ENCODE peak calls at places on chromosome 18, in four cellular contexts. I is transverse colon, W is sigmoid colon, O is HepG2. S is an unnamed sample.

GRCh38 chr18:61643884-61644647 is 248.7 kb downstream of the RNF152 start:
- DNase-seq in W (no peak), I (no peak), O (no peak), S (no peak)

GRCh38 chr18:48947102-48947501 is 3.7 kb downstream of the SMAD7 start:
- DNase-seq in W (no peak), I (no peak), O (no peak), S (no peak)

GRCh38 chr18:29779096-29779495 is 1263.4 kb downstream of the DSC3 start:
- DNase-seq in W (no peak), O (no peak), I (no peak), S (no peak)

GRCh38 chr18:23547806-23548205 is 38.5 kb downstream of the NPC1 start:
- DNase-seq in O (peak; percentile 35), W (no peak), I (no peak), S (no peak)

GRCh38 chr18:48667276-48668254 is 128.7 kb downstream of the CTIF start:
- DNase-seq in I (no peak), O (peak; percentile 23), W (no peak), S (no peak)

GRCh38 chr18:33835419-33835818 is 257.4 kb downstream of the ASXL3 start:
- DNase-seq in I (no peak), O (no peak), W (no peak), S (no peak)

GRCh38 chr18:44771957-44772917 is 91.5 kb downstream of the SETBP1 start:
- DNase-seq in W (peak; percentile 74), O (peak; percentile 85), I (peak; percentile 46), S (no peak)

GRCh38 chr18:54720590-54720989 is 107.7 kb upstream of the RAB27B start:
- DNase-seq in O (no peak), I (no peak), W (no peak), S (no peak)

GRCh38 chr18:25826377-25826776 is 264.0 kb downstream of the SS18 start:
- DNase-seq in I (no peak), W (no peak), O (no peak), S (no peak)

GRCh38 chr18:48973731-48974130 is 23.0 kb upstream of the SMAD7 start:
- DNase-seq in I (peak; percentile 39), W (no peak), O (no peak), S (no peak)

GRCh38 chr18:13163167-13163927 is 55.2 kb upstream of the LDLRAD4 start:
- DNase-seq in O (no peak), I (no peak), W (no peak), S (no peak)

GRCh38 chr18:944440-944839 is 39.8 kb downstream of the ADCYAP1 start:
- DNase-seq in I (no peak), W (no peak), O (no peak), S (no peak)

GRCh38 chr18:33210575-33211189 is 229.8 kb downstream of the CCDC178 start:
- DNase-seq in W (no peak), O (peak; percentile 3), I (no peak), S (no peak)

GRCh38 chr18:39761273-39761672 is 2193.8 kb upstream of the PIK3C3 start:
- DNase-seq in I (no peak), W (no peak), O (no peak), S (no peak)

GRCh38 chr18:62769216-62769615 is 53.9 kb downstream of the PHLPP1 start:
- DNase-seq in I (no peak), W (no peak), O (no peak), S (no peak)

GRCh38 chr18:45688834-45689233 is 35.1 kb upstream of the SLC14A1 start:
- DNase-seq in I (peak; percentile 44), W (no peak), O (no peak), S (no peak)

GRCh38 chr18:42328931-42329330 is 373.9 kb downstream of the PIK3C3 start:
- DNase-seq in W (no peak), O (peak; percentile 14), I (no peak), S (no peak)

GRCh38 chr18:40179647-40180175 is 1775.3 kb upstream of the PIK3C3 start:
- DNase-seq in I (no peak), O (no peak), W (no peak), S (no peak)

GRCh38 chr18:67300498-67300897 is 216.0 kb downstream of the DSEL start:
- DNase-seq in I (no peak), O (no peak), W (no peak), S (no peak)

GRCh38 chr18:24076950-24077349 is 61.9 kb upstream of the CABYR start:
- DNase-seq in O (no peak), I (no peak), W (no peak), S (no peak)

GRCh38 chr18:6660334-6660733 is 69.2 kb upstream of the ARHGAP28 start:
- DNase-seq in W (no peak), I (no peak), O (no peak), S (no peak)

GRCh38 chr18:48819276-48819675 is 131.5 kb downstream of the SMAD7 start:
- DNase-seq in W (peak; percentile 32), I (peak; percentile 44), O (no peak), S (no peak)

GRCh38 chr18:62289047-62289446 is 36.1 kb upstream of the TNFRSF11A start:
- DNase-seq in O (no peak), W (no peak), I (no peak), S (no peak)

GRCh38 chr18:39660141-39660540 is 2094.5 kb upstream of the CELF4 start:
- DNase-seq in I (no peak), W (no peak), O (no peak), S (no peak)

GRCh38 chr18:63963610-63964256 is 6.1 kb upstream of the SERPINB8 start:
- DNase-seq in I (peak; percentile 66), O (peak; percentile 55), W (no peak), S (no peak)

GRCh38 chr18:41938445-41938844 is 16.6 kb upstream of the PIK3C3 start:
- DNase-seq in W (no peak), I (no peak), O (no peak), S (no peak)

GRCh38 chr18:5196253-5197031 is 615 bp downstream of the AKAIN1 start:
- DNase-seq in I (no peak), O (no peak), W (no peak), S (no peak)

GRCh38 chr18:2905802-2906521 is 59.2 kb downstream of the EMILIN2 start:
- DNase-seq in O (peak; percentile 44), I (peak; percentile 79), W (peak; percentile 85), S (no peak)

GRCh38 chr18:77058186-77058847 is 74.3 kb downstream of the MBP start:
- DNase-seq in O (no peak), I (no peak), W (peak; percentile 84), S (no peak)

GRCh38 chr18:45757005-45757404 is 33.0 kb downstream of the SLC14A1 start:
- DNase-seq in I (no peak), O (no peak), W (no peak), S (no peak)

GRCh38 chr18:59769105-59769865 is 72.1 kb upstream of the CCBE1 start:
- DNase-seq in I (no peak), W (no peak), O (no peak), S (no peak)

GRCh38 chr18:13522861-13523660 is 203.3 kb downstream of the FAM210A start:
- DNase-seq in O (no peak), W (no peak), I (no peak), S (no peak)

GRCh38 chr18:5912491-5912890 is 17.2 kb upstream of the TMEM200C start:
- DNase-seq in O (no peak), W (no peak), I (no peak), S (no peak)

GRCh38 chr18:48852792-48853191 is 98.0 kb downstream of the SMAD7 start:
- DNase-seq in I (no peak), O (no peak), W (no peak), S (no peak)

GRCh38 chr18:76689646-76690264 is 132.6 kb upstream of the ZNF236 start:
- DNase-seq in O (no peak), I (no peak), W (peak; percentile 4), S (no peak)

GRCh38 chr18:56445422-56445821 is 193.0 kb downstream of the TXNL1 start:
- DNase-seq in W (no peak), O (no peak), I (no peak), S (no peak)

GRCh38 chr18:23066504-23067039 is 68.7 kb upstream of the CABLES1 start:
- DNase-seq in W (no peak), I (no peak), O (no peak), S (no peak)

GRCh38 chr18:75364512-75364911 is 63.0 kb downstream of the SMIM21 start:
- DNase-seq in I (no peak), O (no peak), W (no peak), S (no peak)

GRCh38 chr18:2207294-2207693 is 364.0 kb downstream of the METTL4 start:
- DNase-seq in I (no peak), O (peak; percentile 39), W (no peak), S (no peak)

GRCh38 chr18:58247363-58247834 is 203.4 kb downstream of the NEDD4L start:
- DNase-seq in O (no peak), W (peak; percentile 76), I (no peak), S (no peak)
- TF ChIP-seq POLR2AphosphoS5 in O (no peak), W (peak; percentile 24), I (peak; percentile 44), S (no peak)

GRCh38 chr18:12119358-12119757 is 25.7 kb downstream of the ANKRD62 start:
- DNase-seq in O (no peak), I (no peak), W (no peak), S (no peak)

GRCh38 chr18:12109836-12110235 is 16.2 kb downstream of the ANKRD62 start:
- DNase-seq in W (no peak), I (no peak), O (no peak), S (no peak)

GRCh38 chr18:12113999-12114646 is 20.5 kb downstream of the ANKRD62 start:
- DNase-seq in O (no peak), I (no peak), W (no peak), S (no peak)
- TF ChIP-seq POLR2AphosphoS5 in O (no peak), I (no peak), W (no peak), S (no peak)

GRCh38 chr18:79105455-79105854 is 36.3 kb downstream of the ATP9B start:
- DNase-seq in I (no peak), O (no peak), W (no peak), S (no peak)
- TF ChIP-seq POLR2AphosphoS5 in I (no peak), O (no peak), W (no peak), S (no peak)

DNA sequence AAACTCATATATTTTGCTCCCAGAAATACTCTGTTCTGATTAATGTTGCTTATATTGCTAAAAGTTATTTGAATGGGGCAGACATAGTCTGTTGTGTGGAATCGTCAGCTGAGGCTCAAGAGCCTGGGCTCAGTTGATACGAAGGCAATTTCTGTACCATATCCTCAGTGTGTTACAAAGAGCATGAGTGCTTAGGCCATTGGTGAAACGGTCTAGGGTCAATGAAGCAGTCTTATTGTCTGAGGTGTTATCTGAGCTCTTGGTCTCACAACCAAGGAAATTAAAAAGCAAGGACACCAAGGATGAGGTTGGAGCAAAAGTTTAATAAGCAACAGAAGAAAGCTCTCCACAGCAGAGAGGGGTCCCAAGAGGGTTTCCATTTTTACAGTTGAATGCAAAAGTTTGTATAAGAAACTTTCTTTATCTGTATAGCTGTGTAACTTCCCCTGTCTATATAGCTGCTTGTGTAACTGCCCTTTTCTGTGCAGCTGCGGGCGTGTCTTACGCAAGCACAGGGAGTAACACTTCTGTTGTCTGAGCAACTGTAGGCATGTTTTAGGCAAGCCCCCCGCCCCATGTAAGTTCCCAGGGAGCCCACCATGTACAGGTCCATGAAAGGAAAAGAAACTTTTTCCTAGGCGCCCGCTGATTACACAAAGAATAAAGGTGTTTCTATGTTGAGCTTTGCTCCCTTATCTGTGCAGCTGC is 40.6 kb upstream of the DSC1 start:
- DNase-seq in O (peak; percentile 63), I (peak; percentile 58), W (no peak), S (no peak)
- TF ChIP-seq POLR2AphosphoS5 in O (no peak), I (no peak), W (no peak), S (no peak)

GRCh38 chr18:11689031-11689971 is at the start of gene GNAL:
- DNase-seq in I (peak; percentile 79), O (peak; percentile 55), W (peak; percentile 88), S (peak; percentile 61)
- TF ChIP-seq POLR2AphosphoS5 in I (peak; percentile 70), O (no peak), W (peak; percentile 59), S (peak; percentile 73)

S was measured in vagina.